ENCODE peak calls at places on chromosomes 4 and X, in seven cellular contexts. Y, L, F, I, V, J and D are unnamed samples.

GRCh38 chr4:61200195-61200990 is at the start of gene ADGRL3:
- DNase-seq in Y (no peak), L (no peak), F (no peak), I (no peak), V (peak), J (no peak), D (no peak)

GRCh38 chr4:69750346-69750745 is 10.1 kb downstream of the SULT1B1 start:
- DNase-seq in Y (no peak), L (no peak), F (no peak), I (no peak), V (no peak), J (no peak), D (no peak)

GRCh38 chr4:119835511-119835910 is 206.9 kb upstream of the PDE5A start:
- DNase-seq in Y (no peak), L (no peak), F (no peak), I (no peak), V (no peak), J (no peak), D (no peak)

GRCh38 chrX:118883994-118884393 is 60.4 kb downstream of the ZCCHC12 start:
- DNase-seq in Y (no peak), L (no peak), F (no peak), I (no peak), V (no peak), J (no peak), D (no peak)

GRCh38 chrX:1147641-1148515 is 64.6 kb downstream of the CRLF2 start:
- DNase-seq in Y (no peak), L (no peak), F (no peak), I (no peak), V (peak), J (no peak), D (no peak)

GRCh38 chr4:156388826-156389225 is 435.2 kb upstream of the CTSO start:
- DNase-seq in Y (no peak), L (no peak), F (no peak), I (no peak), V (no peak), J (no peak), D (no peak)

GRCh38 chrX:139834879-139835278 is 98.0 kb downstream of the ATP11C start:
- DNase-seq in Y (no peak), L (no peak), F (no peak), I (no peak), V (no peak), J (no peak), D (no peak)

GRCh38 chr4:3825530-3825929 is 59.3 kb downstream of the ADRA2C start:
- DNase-seq in Y (no peak), L (no peak), F (no peak), I (no peak), V (no peak), J (no peak), D (no peak)

GRCh38 chr4:37602454-37603069 is 83.6 kb downstream of the RELL1 start:
- DNase-seq in Y (no peak), L (no peak), F (no peak), I (no peak), V (no peak), J (no peak), D (no peak)

GRCh38 chr4:158805628-158806471 is 37.0 kb downstream of the FNIP2 start:
- DNase-seq in Y (no peak), L (no peak), F (no peak), I (peak), V (no peak), J (no peak), D (peak)

GRCh38 chr4:139154538-139154937 is 22.5 kb downstream of the ELF2 start:
- DNase-seq in Y (no peak), L (no peak), F (no peak), I (no peak), V (no peak), J (no peak), D (no peak)

GRCh38 chr4:40256329-40256728 is 59.5 kb downstream of the RHOH start:
- DNase-seq in Y (no peak), L (no peak), F (no peak), I (no peak), V (no peak), J (no peak), D (no peak)

GRCh38 chrX:148670277-148670676 is 169.9 kb downstream of the AFF2 start:
- DNase-seq in Y (no peak), L (no peak), F (no peak), I (no peak), V (no peak), J (no peak), D (no peak)

GRCh38 chrX:48278958-48279357 is 23.8 kb downstream of the SSX1 start:
- DNase-seq in Y (peak), L (no peak), F (no peak), I (no peak), V (peak), J (no peak), D (peak)

GRCh38 chr4:12439633-12440305 is 1011.1 kb upstream of the HS3ST1 start:
- DNase-seq in Y (no peak), L (no peak), F (no peak), I (no peak), V (no peak), J (no peak), D (no peak)

GRCh38 chr4:158295053-158295452 is 84.8 kb downstream of the TMEM144 start:
- DNase-seq in Y (peak), L (no peak), F (no peak), I (no peak), V (no peak), J (no peak), D (no peak)

GRCh38 chr4:63226236-63226635 is 1183.0 kb downstream of the TECRL start:
- DNase-seq in Y (no peak), L (no peak), F (no peak), I (no peak), V (no peak), J (no peak), D (no peak)

GRCh38 chr4:27666943-27667342 is 806.3 kb downstream of the STIM2 start:
- DNase-seq in Y (peak), L (no peak), F (no peak), I (no peak), V (no peak), J (no peak), D (no peak)

GRCh38 chrX:41276661-41277506 is 57.1 kb upstream of the DDX3X start:
- DNase-seq in Y (no peak), L (no peak), F (no peak), I (no peak), V (no peak), J (no peak), D (no peak)

GRCh38 chr4:151304755-151305154 is 20.6 kb downstream of the SH3D19 start:
- DNase-seq in Y (peak), L (no peak), F (no peak), I (no peak), V (no peak), J (no peak), D (no peak)

GRCh38 chr4:188299161-188299560 is 159.9 kb downstream of the TRIML1 start:
- DNase-seq in Y (no peak), L (no peak), F (no peak), I (no peak), V (no peak), J (no peak), D (no peak)

GRCh38 chrX:40065291-40066046 is 32.3 kb downstream of the BCOR start:
- DNase-seq in Y (no peak), L (no peak), F (no peak), I (no peak), V (no peak), J (no peak), D (no peak)

GRCh38 chr4:54709281-54709854 is 51.6 kb downstream of the KIT start:
- DNase-seq in Y (no peak), L (no peak), F (no peak), I (no peak), V (no peak), J (no peak), D (no peak)

GRCh38 chr4:53132117-53132889 is 233.6 kb downstream of the SCFD2 start:
- DNase-seq in Y (no peak), L (no peak), F (no peak), I (no peak), V (no peak), J (no peak), D (no peak)

GRCh38 chr4:164207460-164207859 is 546.5 kb upstream of the SMIM31 start:
- DNase-seq in Y (no peak), L (no peak), F (no peak), I (no peak), V (no peak), J (no peak), D (no peak)

GRCh38 chr4:176565044-176565443 is 227.7 kb downstream of the VEGFC start:
- DNase-seq in Y (peak), L (no peak), F (no peak), I (no peak), V (no peak), J (no peak), D (no peak)

GRCh38 chr4:74471228-74471627 is 26.3 kb downstream of the AREG start:
- DNase-seq in Y (no peak), L (no peak), F (no peak), I (no peak), V (no peak), J (no peak), D (no peak)

GRCh38 chr4:74463123-74463522 is 18.2 kb downstream of the AREG start:
- DNase-seq in Y (no peak), L (no peak), F (no peak), I (no peak), V (no peak), J (no peak), D (no peak)

GRCh38 chr4:74460833-74461232 is 15.9 kb downstream of the AREG start:
- DNase-seq in Y (no peak), L (no peak), F (no peak), I (no peak), V (no peak), J (no peak), D (no peak)

GRCh38 chr4:74464291-74464690 is 19.4 kb downstream of the AREG start:
- DNase-seq in Y (no peak), L (no peak), F (no peak), I (no peak), V (no peak), J (no peak), D (no peak)

GRCh38 chr4:74466242-74466641 is 21.3 kb downstream of the AREG start:
- DNase-seq in Y (no peak), L (no peak), F (no peak), I (no peak), V (no peak), J (no peak), D (no peak)
- TF ChIP-seq EP300 in Y (no peak), L (no peak), F (no peak), I (no peak), V (no peak), J (no peak), D (no peak)

GRCh38 chrX:106917830-106918500 is 2.2 kb upstream of the CLDN2 start:
- DNase-seq in Y (peak), L (no peak), F (no peak), I (no peak), V (no peak), J (no peak), D (no peak)
- TF ChIP-seq EP300 in Y (peak), L (no peak), F (no peak), I (no peak), V (no peak), J (no peak), D (no peak)

GRCh38 chr4:30822911-30823529 is 102.9 kb downstream of the PCDH7 start:
- DNase-seq in Y (no peak), L (no peak), F (no peak), I (no peak), V (no peak), J (no peak), D (no peak)
- TF ChIP-seq EP300 in Y (no peak), L (no peak), F (no peak), I (no peak), V (no peak), J (no peak), D (no peak)

GRCh38 chrX:23699636-23700194 is 32.4 kb downstream of the PRDX4 start:
- DNase-seq in Y (no peak), L (peak), F (no peak), I (no peak), V (no peak), J (no peak), D (no peak)
- TF ChIP-seq EP300 in Y (no peak), L (no peak), F (no peak), I (no peak), V (no peak), J (no peak), D (no peak)